ENCODE peak calls at places on chromosome 7, in four cellular contexts. S, K, C and X are unnamed samples. For H3K4me1, the result is how much of the 10 kb centered on the place peaks cover.

GRCh38 chr7:33979300-33979806 is 74.0 kb downstream of the BMPER start:
- DNase-seq in S (no peak), K (no peak), C (no peak), X (no peak)

GRCh38 chr7:44882899-44883298 is 2.4 kb downstream of the PURB start:
- DNase-seq in S (no peak), K (peak), C (no peak), X (no peak)

GRCh38 chr7:105015631-105015965 is 1.6 kb downstream of the KMT2E start:
- DNase-seq in S (peak), K (peak), C (no peak), X (peak)

GRCh38 chr7:31782411-31782991 is 95.5 kb downstream of the PPP1R17 start:
- DNase-seq in S (peak), K (peak), C (no peak), X (no peak)

GRCh38 chr7:3754488-3755365 is 453.7 kb downstream of the SDK1 start:
- DNase-seq in S (peak), K (peak), C (no peak), X (peak)

GRCh38 chr7:414681-415560 is 104.7 kb downstream of the PDGFA start:
- DNase-seq in S (no peak), K (no peak), C (peak), X (no peak)

GRCh38 chr7:71133232-71133622 is 1.3 kb downstream of the GALNT17 start:
- DNase-seq in S (no peak), K (no peak), C (no peak), X (no peak)

GRCh38 chr7:50648570-50649169 is 83.5 kb upstream of the DDC start:
- DNase-seq in S (no peak), K (no peak), C (no peak), X (no peak)

GRCh38 chr7:7816084-7816483 is 97.7 kb upstream of the RPA3 start:
- DNase-seq in S (no peak), K (no peak), C (no peak), X (no peak)

GRCh38 chr7:1060315-1061080 is 16.2 kb downstream of the GPR146 start:
- DNase-seq in S (peak), K (no peak), C (peak), X (no peak)

GRCh38 chr7:75813084-75813483 is 522 bp downstream of the CCL24 start:
- DNase-seq in S (no peak), K (peak), C (no peak), X (no peak)

GRCh38 chr7:142391191-142391992 is 133.5 kb upstream of the PRSS58 start:
- DNase-seq in S (no peak), K (peak), C (no peak), X (no peak)

GRCh38 chr7:20412023-20412422 is 81.3 kb downstream of the ITGB8 start:
- DNase-seq in S (no peak), K (no peak), C (no peak), X (no peak)

GRCh38 chr7:105890290-105890997 is 14.0 kb upstream of the ATXN7L1 start:
- DNase-seq in S (no peak), K (peak), C (no peak), X (no peak)

GRCh38 chr7:131546583-131547111 is 9.8 kb downstream of the PODXL start:
- DNase-seq in S (no peak), K (no peak), C (no peak), X (no peak)

GRCh38 chr7:25844109-25844915 is 307.7 kb upstream of the NFE2L3 start:
- DNase-seq in S (no peak), K (no peak), C (no peak), X (no peak)

GRCh38 chr7:109497053-109497452 is 927.4 kb downstream of the DNAJB9 start:
- DNase-seq in S (no peak), K (no peak), C (no peak), X (no peak)

GRCh38 chr7:29190349-29191045 is 4.1 kb upstream of the CHN2 start:
- DNase-seq in S (peak), K (no peak), C (no peak), X (no peak)

GRCh38 chr7:4770886-4771285 is 4.5 kb upstream of the AP5Z1 start:
- DNase-seq in S (no peak), K (no peak), C (no peak), X (no peak)

GRCh38 chr7:93140582-93141191 is 7.5 kb downstream of the SAMD9L start:
- DNase-seq in S (no peak), K (no peak), C (no peak), X (no peak)

GRCh38 chr7:102096706-102097427 is 189.8 kb upstream of the SH2B2 start:
- DNase-seq in S (no peak), K (no peak), C (no peak), X (peak)

GRCh38 chr7:80771523-80771922 is 133.1 kb downstream of the CD36 start:
- DNase-seq in S (no peak), K (peak), C (no peak), X (no peak)

GRCh38 chr7:144036302-144036858 is 12.4 kb upstream of the OR2A5 start:
- DNase-seq in S (no peak), K (no peak), C (no peak), X (no peak)

GRCh38 chr7:130143334-130143732 is 61.9 kb downstream of the TMEM209 start:
- DNase-seq in S (no peak), K (no peak), C (no peak), X (no peak)

GRCh38 chr7:66627151-66627681 is 1.5 kb upstream of the KCTD7 start:
- DNase-seq in S (peak), K (peak), C (no peak), X (no peak)

GRCh38 chr7:5780801-5781496 is 514 bp downstream of the RNF216 start:
- DNase-seq in S (peak), K (no peak), C (peak), X (peak)

GRCh38 chr7:901388-902154 is 25.2 kb downstream of the GET4 start:
- DNase-seq in S (peak), K (peak), C (peak), X (peak)

GRCh38 chr7:73437699-73438416 is 4.3 kb downstream of the FZD9 start:
- DNase-seq in S (no peak), K (no peak), C (no peak), X (no peak)

GRCh38 chr7:52009195-52009594 is 692.6 kb upstream of the COBL start:
- DNase-seq in S (no peak), K (no peak), C (no peak), X (no peak)

GRCh38 chr7:111138196-111138569 is 47.3 kb downstream of the LRRN3 start:
- DNase-seq in S (peak), K (peak), C (peak), X (peak)

GRCh38 chr7:137696376-137696775 is 150.4 kb downstream of the DGKI start:
- DNase-seq in S (no peak), K (no peak), C (no peak), X (no peak)

GRCh38 chr7:14446231-14446630 is 456.3 kb downstream of the DGKB start:
- DNase-seq in S (no peak), K (no peak), C (no peak), X (no peak)

GRCh38 chr7:27169658-27170493 is 4.2 kb downstream of the HOXA10 start:
- DNase-seq in S (no peak), K (no peak), C (no peak), X (peak)

GRCh38 chr7:54931532-54931931 is 87.3 kb upstream of the EGFR start:
- DNase-seq in S (no peak), K (no peak), C (no peak), X (no peak)

GRCh38 chr7:54932818-54933543 is 85.8 kb upstream of the EGFR start:
- DNase-seq in S (peak), K (peak), C (peak), X (peak)

GRCh38 chr7:54933610-54934009 is 85.2 kb upstream of the EGFR start:
- DNase-seq in S (no peak), K (no peak), C (no peak), X (no peak)
- TF ChIP-seq POLR2A in S (no peak), K (no peak), C (no peak), X (no peak)

GRCh38 chr7:159154243-159154642 is 9.6 kb upstream of the VIPR2 start:
- DNase-seq in S (no peak), K (no peak), C (no peak), X (no peak)
- TF ChIP-seq CTCF in S (no peak), K (no peak), C (no peak), X (no peak)

DNA sequence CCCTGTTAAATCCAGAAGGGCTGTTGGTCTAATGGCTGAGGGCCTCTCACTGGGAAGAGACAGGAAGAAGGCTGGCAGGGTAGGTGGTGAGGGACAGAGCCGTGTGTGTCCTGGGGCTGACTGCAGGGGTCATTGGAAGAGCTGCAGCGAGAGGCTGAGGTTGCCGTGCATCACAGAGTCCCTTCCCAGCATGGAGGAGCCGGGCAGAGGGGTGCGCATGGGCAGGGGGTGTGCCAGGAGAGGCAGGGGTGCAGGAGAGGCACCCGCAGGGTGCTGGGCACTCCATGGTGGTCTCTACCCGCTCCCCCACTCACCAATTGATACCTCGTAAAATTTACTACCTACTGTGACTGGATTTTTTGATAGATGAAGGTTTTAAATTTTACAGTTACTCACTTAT is 124.3 kb downstream of the ACTR3B start:
- DNase-seq in S (no peak), K (no peak), C (no peak), X (no peak)
- H3K4me1 ChIP-seq in S (under half), K (under half), C (under half), X (under half)

GRCh38 chr7:94509879-94510581 is 421 bp downstream of the CASD1 start:
- DNase-seq in S (peak), K (peak), C (peak), X (peak)

GRCh38 chr7:94510582-94511456 is 1.2 kb downstream of the CASD1 start:
- DNase-seq in S (peak), K (peak), C (peak), X (no peak)

GRCh38 chr7:94507462-94507861 is 2.1 kb upstream of the CASD1 start:
- DNase-seq in S (no peak), K (no peak), C (no peak), X (no peak)

GRCh38 chr7:94507962-94508361 is 1.6 kb upstream of the CASD1 start:
- DNase-seq in S (no peak), K (no peak), C (no peak), X (no peak)

GRCh38 chr7:94509264-94509878 is at the start of gene CASD1:
- DNase-seq in S (peak), K (peak), C (peak), X (peak)
- TF ChIP-seq POLR2A in S (no peak), K (no peak), C (no peak), X (peak)

DNA sequence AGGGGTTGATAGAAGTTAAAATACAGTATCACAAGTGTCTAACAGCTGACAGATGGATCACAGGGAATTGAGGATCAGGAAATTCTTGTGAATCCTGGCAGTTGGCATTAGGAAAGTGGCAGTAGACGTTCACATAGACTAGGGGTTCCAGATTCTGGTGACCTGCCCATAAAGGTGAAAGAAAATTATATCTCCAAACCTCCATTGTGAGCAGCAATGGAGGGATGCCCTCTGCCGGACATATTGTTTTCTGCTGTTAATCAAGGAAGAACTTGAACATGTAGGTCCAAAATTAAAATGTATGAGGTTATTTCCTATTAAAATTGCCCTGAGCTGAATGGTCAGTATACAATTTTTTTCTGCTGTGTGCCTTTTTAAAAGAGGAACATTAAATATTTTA is 5.1 kb downstream of the NME8 start:
- DNase-seq in S (peak), K (no peak), C (no peak), X (no peak)
- TF ChIP-seq CTCF in S (peak), K (no peak), C (peak), X (no peak)

GRCh38 chr7:158814637-158815036 is 14.7 kb downstream of the ESYT2 start:
- DNase-seq in S (no peak), K (no peak), C (no peak), X (no peak)
- H3K4me1 ChIP-seq in S (half or more), K (under half), C (under half), X (half or more)